ENCODE peak calls at places on chromosomes 4 and X, in nine cellular contexts. K, Z, W, H, D, U, Y, X and J are unnamed samples.

GRCh38 chrX:20567108-20567507 is 300.4 kb upstream of the RPS6KA3 start:
- ATAC-seq in Z (peak; percentile 73), X (no peak), K (no peak), W (no peak), H (no peak), Y (no peak), U (no peak), D (no peak), J (no peak)

GRCh38 chrX:118976599-118977340 is 2.4 kb downstream of the LONRF3 start:
- ATAC-seq in X (peak; percentile 50), Y (peak; percentile 23), W (peak; percentile 20), U (peak; percentile 31), H (no peak), D (no peak), Z (no peak), K (peak; percentile 70), J (no peak)

GRCh38 chr4:40395908-40396806 is 61.0 kb downstream of the CHRNA9 start:
- ATAC-seq in H (peak; percentile 72), Z (no peak), U (peak; percentile 86), X (no peak), D (no peak), W (no peak), Y (peak; percentile 90), K (peak; percentile 88), J (no peak)

GRCh38 chr4:102552781-102553180 is 51.6 kb downstream of the NFKB1 start:
- ATAC-seq in Z (no peak), U (no peak), K (no peak), D (peak; percentile 78), X (peak; percentile 84), W (no peak), H (no peak), Y (no peak), J (peak; percentile 59)

GRCh38 chrX:120000490-120001246 is 57.1 kb upstream of the NKAP start:
- ATAC-seq in Z (peak; percentile 58), X (peak; percentile 25), K (no peak), D (peak; percentile 83), H (peak; percentile 34), W (no peak), Y (no peak), U (no peak), J (peak; percentile 61)

GRCh38 chrX:115625577-115626301 is 64.8 kb downstream of the PLS3 start:
- ATAC-seq in Z (no peak), W (peak; percentile 55), U (no peak), X (no peak), Y (peak; percentile 51), H (peak; percentile 56), K (no peak), D (no peak), J (no peak)

GRCh38 chr4:120228086-120228485 is 161.4 kb upstream of the MAD2L1 start:
- ATAC-seq in D (no peak), H (peak; percentile 41), K (peak; percentile 46), Y (no peak), X (no peak), W (no peak), U (no peak), Z (no peak), J (no peak)

GRCh38 chr4:123411514-123411913 is 14.9 kb downstream of the SPRY1 start:
- ATAC-seq in U (no peak), W (no peak), X (no peak), Z (no peak), Y (no peak), K (no peak), H (no peak), D (no peak), J (no peak)

GRCh38 chrX:151902813-151903591 is 9.7 kb upstream of the MAGEA4 start:
- ATAC-seq in W (peak; percentile 54), Y (peak; percentile 68), X (no peak), U (no peak), D (no peak), Z (no peak), H (peak; percentile 78), K (peak; percentile 51), J (no peak)

GRCh38 chrX:68417651-68418050 is 15.6 kb downstream of the OPHN1 start:
- ATAC-seq in X (no peak), W (no peak), H (no peak), D (no peak), Y (no peak), U (no peak), K (no peak), Z (no peak), J (no peak)

GRCh38 chr4:73704314-73705055 is 35.9 kb upstream of the CXCL8 start:
- ATAC-seq in Y (peak; percentile 97), U (peak; percentile 29), X (no peak), D (peak; percentile 36), K (peak; percentile 89), W (peak; percentile 96), Z (peak; percentile 77), H (peak; percentile 93), J (no peak)

GRCh38 chr4:184028571-184028996 is 123.5 kb downstream of the STOX2 start:
- ATAC-seq in H (no peak), Z (peak; percentile 72), D (peak; percentile 48), X (no peak), W (no peak), Y (no peak), U (no peak), K (peak; percentile 62), J (peak; percentile 62)

GRCh38 chr4:141427726-141428296 is 207.1 kb downstream of the ZNF330 start:
- ATAC-seq in Y (peak; percentile 51), W (no peak), U (no peak), D (no peak), H (no peak), X (no peak), Z (no peak), K (no peak), J (no peak)

GRCh38 chr4:1523907-1524636 is 117.8 kb upstream of the NKX1-1 start:
- ATAC-seq in D (no peak), H (peak; percentile 55), Z (no peak), Y (peak; percentile 65), X (no peak), U (no peak), W (no peak), K (peak; percentile 67), J (no peak)

GRCh38 chrX:41457618-41458192 is 10.6 kb downstream of the NYX start:
- ATAC-seq in X (peak; percentile 87), U (no peak), H (no peak), W (no peak), K (no peak), D (no peak), Y (no peak), Z (peak; percentile 48), J (peak; percentile 29)

GRCh38 chrX:150038356-150038755 is 100.1 kb upstream of the EOLA2 start:
- ATAC-seq in D (no peak), H (no peak), Y (no peak), K (no peak), Z (no peak), W (no peak), U (no peak), X (no peak), J (no peak)

GRCh38 chrX:68647156-68647957 is at the start of gene STARD8:
- ATAC-seq in K (peak; percentile 68), U (peak; percentile 93), H (peak; percentile 71), W (peak; percentile 69), X (no peak), Y (peak; percentile 88), D (no peak), Z (no peak), J (no peak)

GRCh38 chr4:153499005-153499404 is 32.8 kb downstream of the TMEM131L start:
- ATAC-seq in K (peak; percentile 15), W (peak; percentile 58), H (peak; percentile 20), Z (no peak), X (no peak), Y (peak; percentile 17), U (no peak), D (no peak), J (no peak)

GRCh38 chr4:1225272-1226166 is 23.4 kb downstream of the CTBP1 start:
- ATAC-seq in X (no peak), U (no peak), H (peak; percentile 20), D (no peak), K (no peak), Z (no peak), W (no peak), Y (peak; percentile 3), J (no peak)

GRCh38 chrX:123906557-123907316 is 46.9 kb downstream of the XIAP start:
- ATAC-seq in U (no peak), Z (no peak), D (no peak), W (no peak), X (no peak), Y (peak; percentile 73), H (no peak), K (no peak), J (no peak)

GRCh38 chr4:79178770-79179169 is 147.1 kb downstream of the NAA11 start:
- ATAC-seq in U (no peak), D (no peak), H (peak; percentile 70), K (no peak), Y (peak; percentile 78), W (no peak), X (no peak), Z (no peak), J (no peak)

GRCh38 chr4:41307633-41308032 is 50.9 kb downstream of the UCHL1 start:
- ATAC-seq in H (no peak), D (no peak), X (no peak), K (peak; percentile 34), U (no peak), Z (no peak), Y (peak; percentile 41), W (no peak), J (no peak)

GRCh38 chr4:128810331-128810870 is 901 bp downstream of the JADE1 start:
- ATAC-seq in Z (no peak), K (peak; percentile 2), X (peak; percentile 14), U (peak; percentile 7), D (no peak), W (no peak), H (peak; percentile 1), Y (peak; percentile 9), J (no peak)

GRCh38 chr4:159480826-159481225 is 377.9 kb downstream of the RAPGEF2 start:
- ATAC-seq in D (no peak), U (no peak), X (no peak), W (no peak), K (no peak), Y (peak; percentile 83), Z (no peak), H (no peak), J (no peak)

GRCh38 chrX:20527458-20528099 is 260.9 kb upstream of the RPS6KA3 start:
- ATAC-seq in H (peak; percentile 54), U (peak; percentile 64), Y (peak; percentile 56), D (no peak), Z (no peak), W (no peak), K (peak; percentile 49), X (peak; percentile 75), J (peak; percentile 42)

GRCh38 chrX:69125094-69125493 is 40.2 kb downstream of the PJA1 start:
- ATAC-seq in Y (no peak), X (no peak), W (no peak), K (no peak), U (no peak), D (no peak), Z (no peak), H (no peak), J (no peak)

GRCh38 chrX:54826598-54826997 is 19.1 kb downstream of the MAGED2 start:
- ATAC-seq in W (no peak), X (no peak), D (no peak), Y (no peak), H (no peak), K (no peak), U (no peak), Z (no peak), J (no peak)